ENCODE peak calls at places on chromosome 15, in five cellular contexts. E is AG09309, M is HTR-8/SVneo, P is NCI-H1092 treated with DMSO at 0.1 percent for 48 hours, Q is activated T-helper 1 cell treated with Interleukin-2 at 50 U/mL for 16 hours. X is an unnamed sample.

GRCh38 chr15:60384052-60384451 is 13.7 kb downstream of the ANXA2 start:
- DNase-seq in M (no peak), Q (no peak), E (no peak), P (no peak), X (no peak)

GRCh38 chr15:23648920-23649515 is 1.4 kb upstream of the MAGEL2 start:
- DNase-seq in M (no peak), P (peak; percentile 21), Q (no peak), E (no peak), X (no peak)

GRCh38 chr15:78662028-78662427 is 21.0 kb upstream of the CHRNB4 start:
- DNase-seq in M (no peak), P (no peak), Q (no peak), E (no peak), X (no peak)

GRCh38 chr15:89778861-89779260 is 2.7 kb downstream of the MESP2 start:
- DNase-seq in Q (no peak), M (no peak), P (no peak), E (no peak), X (no peak)

GRCh38 chr15:87707581-87708130 is 548.9 kb downstream of the NTRK3 start:
- DNase-seq in Q (no peak), M (no peak), P (no peak), E (no peak), X (no peak)

GRCh38 chr15:90219421-90220141 is 14.2 kb downstream of the CIB1 start:
- DNase-seq in M (no peak), E (no peak), Q (peak; percentile 26), P (no peak), X (no peak)

GRCh38 chr15:85793641-85794597 is 806 bp downstream of the KLHL25 start:
- DNase-seq in E (no peak), Q (peak; percentile 30), M (no peak), P (no peak), X (peak; percentile 90)

GRCh38 chr15:71296032-71296686 is 180.9 kb downstream of the THSD4 start:
- DNase-seq in Q (no peak), P (no peak), M (peak; percentile 38), E (peak; percentile 63), X (no peak)

GRCh38 chr15:85475317-85475701 is 94.9 kb downstream of the AKAP13 start:
- DNase-seq in E (no peak), Q (no peak), M (no peak), P (no peak), X (no peak)

GRCh38 chr15:76057332-76058000 is 2.3 kb upstream of the TMEM266 start:
- DNase-seq in Q (no peak), M (peak; percentile 35), P (peak; percentile 10), E (peak; percentile 1), X (no peak)

GRCh38 chr15:49624046-49624445 is 3.2 kb downstream of the DTWD1 start:
- DNase-seq in P (no peak), M (no peak), E (no peak), Q (no peak), X (no peak)

X was measured in gastrocnemius medialis.